ENCODE peak calls at places on chromosomes 6 and 20, in four cellular contexts. L is upper lobe of right lung, U is suprapubic skin, Z is mesendoderm. B is an unnamed sample.

GRCh38 chr20:34310481-34311117 is 7.4 kb upstream of the AHCY start:
- DNase-seq in L (no peak), U (no peak), Z (no peak), B (no peak)

GRCh38 chr6:46757206-46757564 is 10.5 kb downstream of the ANKRD66 start:
- DNase-seq in L (no peak), U (no peak), Z (peak; percentile 4), B (no peak)

GRCh38 chr6:109455502-109456282 is at the start of gene MICAL1:
- DNase-seq in L (peak; percentile 92), U (peak; percentile 89), Z (peak; percentile 71), B (peak; percentile 72)

GRCh38 chr6:167778497-167779122 is 48.1 kb upstream of the AFDN start:
- DNase-seq in L (peak; percentile 84), U (peak; percentile 64), Z (no peak), B (no peak)

GRCh38 chr6:69007781-69008180 is 372.7 kb downstream of the ADGRB3 start:
- DNase-seq in L (no peak), U (no peak), Z (no peak), B (peak; percentile 29)

GRCh38 chr6:85166106-85166505 is 283.8 kb upstream of the NT5E start:
- DNase-seq in L (no peak), U (no peak), Z (no peak), B (no peak)

GRCh38 chr6:132445201-132445951 is 44.1 kb upstream of the MOXD1 start:
- DNase-seq in L (no peak), U (no peak), Z (peak; percentile 27), B (peak; percentile 26)

GRCh38 chr6:106927531-106928398 is 46.8 kb downstream of the CD24 start:
- DNase-seq in L (peak; percentile 72), U (no peak), Z (peak; percentile 60), B (peak; percentile 90)

GRCh38 chr20:10264166-10264558 is 45.5 kb downstream of the SNAP25 start:
- DNase-seq in L (no peak), U (no peak), Z (no peak), B (no peak)

GRCh38 chr6:116246089-116246488 is 7.8 kb downstream of the TSPYL4 start:
- DNase-seq in L (no peak), U (no peak), Z (no peak), B (no peak)

DNA sequence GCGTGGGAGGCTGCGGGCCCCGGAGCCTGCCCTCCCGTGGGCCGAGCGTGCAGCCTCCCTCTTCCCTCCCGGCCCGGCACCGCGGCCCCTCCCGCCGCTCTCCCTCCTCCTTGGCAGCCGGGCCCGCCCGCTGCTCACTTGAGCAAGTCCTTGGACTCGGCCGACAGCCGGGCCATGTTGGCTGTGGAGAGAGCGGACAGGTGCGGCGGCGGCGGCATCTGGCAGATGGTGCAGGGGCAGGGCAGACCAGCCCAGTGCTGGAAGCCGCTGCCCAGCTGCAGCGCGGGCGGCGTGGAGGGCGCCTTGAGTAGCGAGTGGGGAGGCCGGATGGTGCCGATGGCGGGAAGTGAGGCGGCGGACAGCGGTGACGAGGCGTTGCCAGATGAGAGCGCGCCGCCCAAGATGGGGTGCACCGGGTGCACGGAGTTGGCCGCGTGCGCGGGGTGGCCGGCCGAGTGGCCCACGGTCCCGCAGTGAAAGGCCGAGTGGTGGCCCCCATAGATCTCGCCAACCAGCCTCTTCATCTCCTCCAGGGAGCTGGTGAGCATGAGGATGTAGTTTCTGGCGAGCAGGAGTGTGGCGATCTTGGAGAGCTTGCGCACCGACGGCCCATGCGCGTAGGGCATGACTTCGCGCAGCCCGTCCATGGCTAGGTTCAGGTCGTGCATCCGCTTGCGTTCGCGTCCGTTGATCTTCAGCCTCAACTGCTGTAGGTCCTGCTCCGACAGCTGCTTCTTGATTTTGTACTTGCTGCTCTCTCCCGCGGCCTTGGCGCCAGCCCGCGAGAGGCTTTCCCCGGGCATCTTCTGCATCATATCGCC is 766 bp downstream of the OLIG3 start:
- DNase-seq in L (peak; percentile 73), U (no peak), Z (peak; percentile 57), B (peak; percentile 75)
- H3K4me3 ChIP-seq in L (no peak overlapping the region), U (peak overlapping the region; percentile 29), Z (no peak overlapping the region), B (peak overlapping the region; percentile 72)

GRCh38 chr20:38161412-38161774 is 3.7 kb downstream of the TGM2 start:
- DNase-seq in L (peak; percentile 43), U (no peak), Z (no peak), B (no peak)
- H3K27ac ChIP-seq in L (peak overlapping the region; percentile 42), U (no peak overlapping the region), Z (no peak overlapping the region), B (no peak overlapping the region)

DNA sequence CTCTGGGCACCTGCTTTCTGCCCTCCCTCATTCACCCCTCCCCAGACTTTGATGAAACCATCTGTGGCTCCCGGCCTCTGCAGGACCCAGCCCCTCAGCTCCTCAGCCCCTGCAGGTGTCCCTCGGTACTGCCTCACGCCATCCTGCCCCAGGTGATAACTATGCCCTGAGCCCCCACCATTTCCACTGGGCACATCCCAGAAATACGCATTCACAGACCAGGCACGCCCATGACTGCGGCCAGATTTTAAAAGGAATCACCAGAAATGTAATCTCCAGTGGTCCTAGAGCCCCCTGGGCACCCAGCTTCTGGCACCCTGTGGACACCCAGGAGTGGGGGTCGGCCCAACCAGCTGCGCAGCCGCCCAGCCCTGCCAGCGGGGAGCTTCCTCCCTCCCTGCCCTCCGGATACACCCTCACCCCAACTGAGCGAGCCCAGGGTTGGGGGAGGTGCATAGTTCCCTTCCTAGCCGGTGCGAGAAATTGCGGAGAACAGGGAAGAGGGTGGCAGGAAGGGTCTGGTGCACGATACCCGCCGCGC is 585 bp upstream of the NTSR1 start:
- DNase-seq in L (no peak), U (no peak), Z (peak; percentile 65), B (peak; percentile 87)
- H3K4me3 ChIP-seq in L (no peak overlapping the region), U (peak overlapping the region; percentile 13), Z (no peak overlapping the region), B (peak overlapping the region; percentile 62)

DNA sequence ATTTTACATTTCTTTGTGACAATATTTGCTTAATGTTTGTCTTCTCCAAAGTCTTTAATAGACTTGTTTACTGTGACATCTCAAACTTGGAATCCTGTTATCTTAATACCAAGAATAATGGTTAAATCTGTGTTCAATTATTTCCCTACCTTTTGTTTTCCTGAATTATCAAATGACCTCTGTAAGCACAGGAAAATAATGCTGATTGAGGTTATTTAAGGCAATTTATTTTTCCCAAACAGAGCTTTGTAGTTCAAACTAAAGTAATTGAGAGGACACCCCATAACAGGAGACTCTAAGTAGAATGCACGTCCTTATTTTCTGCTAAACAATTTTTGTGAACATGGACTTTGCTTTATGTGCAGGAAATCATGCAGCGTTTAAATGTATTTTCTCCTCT is 195.0 kb downstream of the BTBD3 start:
- DNase-seq in L (no peak), U (no peak), Z (no peak), B (no peak)
- H3K27ac ChIP-seq in L (no peak overlapping the region), U (no peak overlapping the region), Z (no peak overlapping the region), B (no peak overlapping the region)

GRCh38 chr6:24683297-24684296 is 16.7 kb downstream of the ACOT13 start:
- DNase-seq in L (no peak), U (no peak), Z (peak; percentile 92), B (peak; percentile 74)
- H3K4me3 ChIP-seq in L (no peak overlapping the region), U (no peak overlapping the region), Z (no peak overlapping the region), B (peak overlapping the region; percentile 24)

GRCh38 chr6:16754274-16754673 is 7.0 kb downstream of the ATXN1 start:
- DNase-seq in L (no peak), U (no peak), Z (no peak), B (no peak)

GRCh38 chr6:16750566-16750965 is 10.7 kb downstream of the ATXN1 start:
- DNase-seq in L (no peak), U (no peak), Z (no peak), B (no peak)

GRCh38 chr6:16754864-16755263 is 6.4 kb downstream of the ATXN1 start:
- DNase-seq in L (no peak), U (no peak), Z (no peak), B (no peak)

GRCh38 chr6:16751251-16751946 is 9.9 kb downstream of the ATXN1 start:
- DNase-seq in L (no peak), U (no peak), Z (no peak), B (no peak)

GRCh38 chr6:16752206-16752867 is 8.9 kb downstream of the ATXN1 start:
- DNase-seq in L (no peak), U (no peak), Z (no peak), B (no peak)
- H3K27ac ChIP-seq in L (peak overlapping the region; percentile 8), U (no peak overlapping the region), Z (no peak overlapping the region), B (no peak overlapping the region)

DNA sequence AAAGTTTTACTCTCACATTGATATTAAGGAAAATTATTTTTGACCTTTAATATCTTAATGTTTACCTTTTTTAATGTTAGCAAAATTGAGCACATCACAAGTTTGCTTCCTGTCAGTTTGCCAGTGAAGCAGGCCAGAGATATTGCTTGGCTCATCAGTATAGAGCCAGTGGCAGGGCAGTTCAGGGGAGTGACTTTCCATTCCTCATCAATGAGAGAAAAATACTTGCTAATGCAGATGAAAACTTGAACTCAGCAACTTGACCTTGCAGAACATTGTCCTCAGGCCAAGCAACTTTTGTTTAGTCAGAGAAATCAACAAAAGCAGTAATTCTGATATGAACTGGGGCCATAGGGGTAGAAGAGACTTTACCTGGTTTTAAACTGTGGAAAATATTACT is 6.9 kb downstream of the TAB2 start:
- DNase-seq in L (no peak), U (no peak), Z (no peak), B (no peak)
- H3K4me3 ChIP-seq in L (no peak overlapping the region), U (no peak overlapping the region), Z (no peak overlapping the region), B (no peak overlapping the region)

GRCh38 chr20:363319-364078 is 16.6 kb downstream of the NRSN2 start:
- DNase-seq in L (no peak), U (no peak), Z (no peak), B (no peak)
- H3K27ac ChIP-seq in L (no peak overlapping the region), U (peak overlapping the region; percentile 59), Z (no peak overlapping the region), B (no peak overlapping the region)

B was measured in GM23338.